ENCODE peak calls at places on chromosomes 12 and 14, in seven cellular contexts. One of them, this sample, is unnamed.

GRCh38 chr14:20797159-20797558 is 5.5 kb downstream of the RNASE1 start:
- DNase-seq in A673: no peak
- DNase-seq in fibroblast of lung: no peak
- DNase-seq in K562: no peak
- DNase-seq in GM12878: no peak
- DNase-seq in PC-9: no peak
- DNase-seq in GM23248: peak
- DNase-seq in this sample: no peak

GRCh38 chr14:91258021-91258618 is 13.6 kb upstream of the GPR68 start:
- DNase-seq in A673: no peak
- DNase-seq in K562: no peak
- DNase-seq in GM23248: peak
- DNase-seq in GM12878: no peak
- DNase-seq in PC-9: no peak
- DNase-seq in fibroblast of lung: peak
- DNase-seq in this sample: no peak

GRCh38 chr14:69612759-69613145 is 1.4 kb downstream of the SUSD6 start:
- DNase-seq in GM23248: peak
- DNase-seq in K562: peak
- DNase-seq in A673: peak
- DNase-seq in fibroblast of lung: no peak
- DNase-seq in PC-9: no peak
- DNase-seq in GM12878: no peak
- DNase-seq in this sample: no peak

GRCh38 chr12:6961695-6962284 is 8.7 kb downstream of the PHB2 start:
- DNase-seq in GM12878: no peak
- DNase-seq in A673: peak
- DNase-seq in K562: peak
- DNase-seq in GM23248: peak
- DNase-seq in PC-9: peak
- DNase-seq in fibroblast of lung: peak
- DNase-seq in this sample: peak

GRCh38 chr14:32826404-32827082 is 112.1 kb upstream of the NPAS3 start:
- DNase-seq in PC-9: no peak
- DNase-seq in K562: no peak
- DNase-seq in fibroblast of lung: peak
- DNase-seq in GM23248: peak
- DNase-seq in GM12878: no peak
- DNase-seq in A673: peak
- DNase-seq in this sample: no peak

GRCh38 chr14:50837850-50838470 is 7.0 kb upstream of the NIN start:
- DNase-seq in A673: no peak
- DNase-seq in fibroblast of lung: no peak
- DNase-seq in K562: no peak
- DNase-seq in GM23248: no peak
- DNase-seq in GM12878: no peak
- DNase-seq in PC-9: no peak
- DNase-seq in this sample: no peak

GRCh38 chr14:60637490-60638452 is 11.5 kb downstream of the SIX1 start:
- DNase-seq in PC-9: no peak
- DNase-seq in fibroblast of lung: peak
- DNase-seq in GM23248: peak
- DNase-seq in A673: peak
- DNase-seq in K562: no peak
- DNase-seq in GM12878: no peak
- DNase-seq in this sample: no peak

GRCh38 chr14:95679995-95680735 is 6.1 kb upstream of the TCL1B start:
- DNase-seq in GM12878: no peak
- DNase-seq in GM23248: no peak
- DNase-seq in K562: no peak
- DNase-seq in fibroblast of lung: no peak
- DNase-seq in A673: no peak
- DNase-seq in PC-9: no peak
- DNase-seq in this sample: no peak

GRCh38 chr12:96140110-96140509 is 54.1 kb upstream of the ELK3 start:
- DNase-seq in GM23248: peak
- DNase-seq in fibroblast of lung: no peak
- DNase-seq in A673: peak
- DNase-seq in PC-9: no peak
- DNase-seq in K562: no peak
- DNase-seq in GM12878: no peak
- DNase-seq in this sample: peak

GRCh38 chr14:30621354-30621953 is 665 bp upstream of the SCFD1 start:
- DNase-seq in fibroblast of lung: no peak
- DNase-seq in PC-9: peak
- DNase-seq in GM23248: peak
- DNase-seq in A673: peak
- DNase-seq in K562: peak
- DNase-seq in GM12878: no peak
- DNase-seq in this sample: no peak

GRCh38 chr12:49331360-49332222 is 5.4 kb downstream of the C1QL4 start:
- DNase-seq in K562: peak
- DNase-seq in A673: peak
- DNase-seq in fibroblast of lung: peak
- DNase-seq in PC-9: peak
- DNase-seq in GM12878: no peak
- DNase-seq in GM23248: peak
- DNase-seq in this sample: no peak

GRCh38 chr12:49330631-49331359 is 6.2 kb downstream of the C1QL4 start:
- DNase-seq in K562: no peak
- DNase-seq in A673: no peak
- DNase-seq in GM12878: no peak
- DNase-seq in GM23248: no peak
- DNase-seq in PC-9: no peak
- DNase-seq in fibroblast of lung: no peak
- DNase-seq in this sample: no peak

GRCh38 chr12:49334226-49334625 is 2.8 kb downstream of the C1QL4 start:
- DNase-seq in GM23248: no peak
- DNase-seq in A673: no peak
- DNase-seq in PC-9: no peak
- DNase-seq in K562: no peak
- DNase-seq in GM12878: no peak
- DNase-seq in fibroblast of lung: no peak
- DNase-seq in this sample: no peak

GRCh38 chr12:49332891-49333371 is 4.1 kb downstream of the C1QL4 start:
- DNase-seq in GM12878: no peak
- DNase-seq in GM23248: no peak
- DNase-seq in A673: no peak
- DNase-seq in PC-9: no peak
- DNase-seq in fibroblast of lung: no peak
- DNase-seq in K562: no peak
- DNase-seq in this sample: no peak

DNA sequence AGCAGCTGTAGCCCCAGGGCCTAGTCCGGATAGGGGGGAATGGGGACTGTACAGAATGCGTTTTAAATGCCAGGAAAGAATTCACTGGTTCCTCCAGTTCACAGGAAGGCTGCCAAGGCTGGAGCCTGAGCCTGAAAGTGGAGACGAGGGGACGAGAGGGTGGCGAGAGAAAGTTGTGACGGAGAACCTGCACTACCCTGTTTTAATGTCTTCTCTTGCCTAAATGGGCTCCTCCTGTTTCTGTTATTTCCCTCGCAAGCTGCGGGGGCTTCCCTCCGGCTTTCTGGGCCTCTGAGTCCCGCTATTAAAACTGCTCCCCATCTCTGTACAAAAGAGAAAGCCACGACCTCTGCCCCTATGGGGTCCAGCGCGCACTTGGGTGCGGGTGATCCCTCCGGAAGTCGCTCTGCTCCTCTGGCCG is 4.5 kb downstream of the C1QL4 start:
- DNase-seq in GM12878: no peak
- DNase-seq in K562: no peak
- DNase-seq in fibroblast of lung: no peak
- DNase-seq in PC-9: no peak
- DNase-seq in A673: no peak
- DNase-seq in GM23248: no peak
- DNase-seq in this sample: no peak
- TF ChIP-seq EZH2 in GM12878: no peak
- TF ChIP-seq EZH2 in K562: no peak
- TF ChIP-seq EZH2 in fibroblast of lung: no peak
- TF ChIP-seq EZH2 in PC-9: no peak
- TF ChIP-seq EZH2 in A673: no peak
- TF ChIP-seq EZH2 in GM23248: no peak
- TF ChIP-seq EZH2 in this sample: no peak

DNA sequence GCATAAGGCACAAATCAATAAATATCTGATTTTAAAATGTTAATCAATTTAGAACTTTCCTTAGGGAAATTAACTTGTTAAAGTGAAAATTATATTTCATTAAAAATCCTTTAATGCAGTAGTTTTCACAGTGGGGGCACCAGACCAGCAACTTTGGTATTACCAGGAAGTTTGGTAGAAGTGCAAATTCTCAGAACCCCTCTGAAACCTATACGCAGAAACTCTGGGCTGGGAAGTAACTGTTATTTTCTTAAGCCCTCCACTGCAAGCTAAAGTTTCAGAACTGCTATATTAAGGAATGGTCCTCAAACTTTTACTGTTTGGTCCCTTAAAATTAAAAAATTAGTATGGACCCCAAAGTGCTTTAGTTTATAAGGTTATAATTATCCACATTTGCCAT is 35.7 kb downstream of the GNPTAB start:
- DNase-seq in fibroblast of lung: no peak
- DNase-seq in K562: no peak
- DNase-seq in PC-9: no peak
- DNase-seq in A673: no peak
- DNase-seq in GM23248: no peak
- DNase-seq in GM12878: no peak
- DNase-seq in this sample: no peak
- TF ChIP-seq EZH2 in fibroblast of lung: no peak
- TF ChIP-seq EZH2 in K562: no peak
- TF ChIP-seq EZH2 in PC-9: no peak
- TF ChIP-seq EZH2 in A673: no peak
- TF ChIP-seq EZH2 in GM23248: no peak
- TF ChIP-seq EZH2 in GM12878: no peak
- TF ChIP-seq EZH2 in this sample: no peak

GRCh38 chr12:53959314-53959713 is 4.6 kb downstream of the HOXC12 start:
- DNase-seq in PC-9: no peak
- DNase-seq in GM23248: no peak
- DNase-seq in A673: no peak
- DNase-seq in fibroblast of lung: no peak
- DNase-seq in K562: no peak
- DNase-seq in GM12878: no peak
- DNase-seq in this sample: no peak

GRCh38 chr12:53963434-53964314 is 9.0 kb downstream of the HOXC12 start:
- DNase-seq in GM12878: no peak
- DNase-seq in GM23248: no peak
- DNase-seq in K562: no peak
- DNase-seq in PC-9: no peak
- DNase-seq in A673: no peak
- DNase-seq in fibroblast of lung: no peak
- DNase-seq in this sample: no peak

GRCh38 chr12:53960187-53961024 is 5.7 kb downstream of the HOXC12 start:
- DNase-seq in PC-9: no peak
- DNase-seq in GM12878: no peak
- DNase-seq in GM23248: no peak
- DNase-seq in K562: no peak
- DNase-seq in fibroblast of lung: no peak
- DNase-seq in A673: no peak
- DNase-seq in this sample: no peak

GRCh38 chr12:53963005-53963404 is 8.3 kb downstream of the HOXC12 start:
- DNase-seq in fibroblast of lung: no peak
- DNase-seq in GM23248: no peak
- DNase-seq in PC-9: no peak
- DNase-seq in A673: no peak
- DNase-seq in GM12878: no peak
- DNase-seq in K562: no peak
- DNase-seq in this sample: no peak

GRCh38 chr12:53961025-53961761 is 6.5 kb downstream of the HOXC12 start:
- DNase-seq in GM12878: no peak
- DNase-seq in GM23248: no peak
- DNase-seq in K562: peak
- DNase-seq in A673: no peak
- DNase-seq in PC-9: no peak
- DNase-seq in fibroblast of lung: no peak
- DNase-seq in this sample: no peak
- TF ChIP-seq EZH2 in GM12878: no peak
- TF ChIP-seq EZH2 in GM23248: peak
- TF ChIP-seq EZH2 in K562: no peak
- TF ChIP-seq EZH2 in A673: no peak
- TF ChIP-seq EZH2 in PC-9: no peak
- TF ChIP-seq EZH2 in fibroblast of lung: peak
- TF ChIP-seq EZH2 in this sample: no peak

GRCh38 chr12:54025507-54026393 is 2.5 kb upstream of the HOXC6 start:
- DNase-seq in PC-9: no peak
- DNase-seq in K562: no peak
- DNase-seq in fibroblast of lung: no peak
- DNase-seq in GM23248: peak
- DNase-seq in GM12878: no peak
- DNase-seq in A673: peak
- DNase-seq in this sample: no peak
- TF ChIP-seq EZH2 in PC-9: no peak
- TF ChIP-seq EZH2 in K562: no peak
- TF ChIP-seq EZH2 in fibroblast of lung: peak
- TF ChIP-seq EZH2 in GM23248: no peak
- TF ChIP-seq EZH2 in GM12878: no peak
- TF ChIP-seq EZH2 in A673: no peak
- TF ChIP-seq EZH2 in this sample: no peak

GRCh38 chr12:122602456-122602855 is 75.4 kb downstream of the KNTC1 start:
- DNase-seq in fibroblast of lung: no peak
- DNase-seq in A673: no peak
- DNase-seq in K562: no peak
- DNase-seq in GM23248: no peak
- DNase-seq in PC-9: no peak
- DNase-seq in GM12878: no peak
- DNase-seq in this sample: no peak
- TF ChIP-seq EZH2 in fibroblast of lung: no peak
- TF ChIP-seq EZH2 in A673: no peak
- TF ChIP-seq EZH2 in K562: no peak
- TF ChIP-seq EZH2 in GM23248: no peak
- TF ChIP-seq EZH2 in PC-9: no peak
- TF ChIP-seq EZH2 in GM12878: no peak
- TF ChIP-seq EZH2 in this sample: no peak

GRCh38 chr12:94874986-94875312 is 128.5 kb downstream of the NDUFA12 start:
- DNase-seq in GM23248: no peak
- DNase-seq in PC-9: no peak
- DNase-seq in fibroblast of lung: no peak
- DNase-seq in GM12878: no peak
- DNase-seq in K562: no peak
- DNase-seq in A673: no peak
- DNase-seq in this sample: no peak

GRCh38 chr12:94874086-94874985 is 129.2 kb downstream of the NDUFA12 start:
- DNase-seq in GM23248: no peak
- DNase-seq in A673: no peak
- DNase-seq in fibroblast of lung: no peak
- DNase-seq in PC-9: no peak
- DNase-seq in GM12878: no peak
- DNase-seq in K562: no peak
- DNase-seq in this sample: no peak

GRCh38 chr12:94872671-94873367 is 130.7 kb downstream of the NDUFA12 start:
- DNase-seq in GM12878: no peak
- DNase-seq in GM23248: no peak
- DNase-seq in fibroblast of lung: no peak
- DNase-seq in A673: no peak
- DNase-seq in PC-9: no peak
- DNase-seq in K562: no peak
- DNase-seq in this sample: no peak

GRCh38 chr12:94873368-94874085 is 130.0 kb downstream of the NDUFA12 start:
- DNase-seq in fibroblast of lung: no peak
- DNase-seq in A673: no peak
- DNase-seq in GM12878: no peak
- DNase-seq in GM23248: peak
- DNase-seq in K562: no peak
- DNase-seq in PC-9: no peak
- DNase-seq in this sample: no peak

GRCh38 chr12:94875525-94875924 is 128.0 kb downstream of the NDUFA12 start:
- DNase-seq in GM12878: peak
- DNase-seq in PC-9: peak
- DNase-seq in A673: no peak
- DNase-seq in K562: peak
- DNase-seq in GM23248: no peak
- DNase-seq in fibroblast of lung: peak
- DNase-seq in this sample: no peak
- TF ChIP-seq EZH2 in GM12878: no peak
- TF ChIP-seq EZH2 in PC-9: no peak
- TF ChIP-seq EZH2 in A673: no peak
- TF ChIP-seq EZH2 in K562: no peak
- TF ChIP-seq EZH2 in GM23248: no peak
- TF ChIP-seq EZH2 in fibroblast of lung: no peak
- TF ChIP-seq EZH2 in this sample: no peak